ENCODE peak calls at places on chromosomes 16 and 17, in five cellular contexts. O, K, Q, Z and D are unnamed samples.

GRCh38 chr17:57569860-57570259 is 175.2 kb downstream of the CCDC182 start:
- DNase-seq in K (no peak), Z (no peak), Q (no peak), O (no peak), D (no peak)

GRCh38 chr16:20844054-20844453 is 37.7 kb downstream of the REXO5 start:
- DNase-seq in Z (no peak), K (no peak), O (no peak), Q (no peak), D (no peak)

GRCh38 chr16:4375717-4376116 is 4.1 kb downstream of the VASN start:
- DNase-seq in Q (no peak), K (no peak), Z (no peak), O (no peak), D (no peak)

GRCh38 chr16:85028638-85029412 is 1.2 kb downstream of the KIAA0513 start:
- DNase-seq in K (peak; percentile 38), O (no peak), Z (peak; percentile 90), Q (peak; percentile 23), D (peak; percentile 76)

GRCh38 chr17:5711344-5711743 is 127.0 kb upstream of the NLRP1 start:
- DNase-seq in K (no peak), Z (no peak), O (no peak), Q (no peak), D (no peak)

GRCh38 chr16:11624645-11625607 is 38.2 kb upstream of the LITAF start:
- DNase-seq in K (no peak), Q (no peak), Z (no peak), O (no peak), D (no peak)

GRCh38 chr17:68909066-68909465 is 46.1 kb downstream of the ABCA8 start:
- DNase-seq in K (peak; percentile 92), Z (peak; percentile 89), Q (no peak), O (peak; percentile 80), D (no peak)

GRCh38 chr16:79723583-79724168 is 123.1 kb upstream of the MAF start:
- DNase-seq in Q (no peak), Z (no peak), O (no peak), K (no peak), D (peak; percentile 31)

GRCh38 chr16:30066882-30067583 is 1.5 kb downstream of the ALDOA start:
- DNase-seq in Z (peak; percentile 22), Q (no peak), K (no peak), O (no peak), D (peak; percentile 62)

GRCh38 chr16:63925221-63925620 is 1196.6 kb downstream of the CDH11 start:
- DNase-seq in O (no peak), Q (no peak), K (no peak), Z (no peak), D (no peak)

GRCh38 chr17:7459961-7460545 is 15.2 kb downstream of the CHRNB1 start:
- DNase-seq in Z (no peak), O (no peak), K (no peak), Q (no peak), D (no peak)

GRCh38 chr17:19237389-19238166 is 412 bp downstream of the EPN2 start:
- DNase-seq in Z (peak; percentile 26), O (no peak), Q (no peak), K (no peak), D (peak; percentile 47)

GRCh38 chr17:47335101-47335936 is 11.6 kb downstream of the EFCAB13 start:
- DNase-seq in Z (no peak), K (no peak), Q (no peak), O (no peak), D (no peak)

GRCh38 chr16:53258809-53259208 is 175.5 kb upstream of the RBL2 start:
- DNase-seq in O (no peak), Q (no peak), Z (no peak), K (no peak), D (no peak)

GRCh38 chr17:39719966-39720365 is 10.4 kb downstream of the MIEN1 start:
- DNase-seq in Q (no peak), Z (no peak), K (no peak), O (no peak), D (no peak)

GRCh38 chr16:12652924-12653323 is 150.8 kb downstream of the CPPED1 start:
- DNase-seq in K (no peak), Z (no peak), Q (no peak), O (no peak), D (no peak)

GRCh38 chr16:85492617-85492957 is 120.5 kb upstream of the GSE1 start:
- DNase-seq in O (no peak), Q (no peak), K (no peak), Z (no peak), D (no peak)

GRCh38 chr17:39863918-39864746 is at the start of gene IKZF3:
- DNase-seq in Z (peak; percentile 68), Q (peak; percentile 54), O (no peak), K (peak; percentile 5), D (peak; percentile 70)

GRCh38 chr16:53511403-53512280 is 8.6 kb upstream of the AKTIP start:
- DNase-seq in Z (no peak), O (no peak), Q (peak; percentile 7), K (no peak), D (no peak)

GRCh38 chr17:78342438-78343098 is 17.3 kb downstream of the SOCS3 start:
- DNase-seq in K (peak; percentile 91), Q (no peak), O (peak; percentile 65), Z (peak; percentile 88), D (peak; percentile 62)

GRCh38 chr17:8496081-8496480 is 60.4 kb downstream of the NDEL1 start:
- DNase-seq in K (no peak), Q (no peak), O (no peak), Z (no peak), D (no peak)

GRCh38 chr17:50565559-50566350 is 5.2 kb downstream of the CACNA1G start:
- DNase-seq in Z (no peak), O (no peak), K (no peak), Q (no peak), D (no peak)

GRCh38 chr16:70759666-70760065 is 41.3 kb downstream of the VAC14 start:
- DNase-seq in Q (no peak), Z (no peak), O (no peak), K (no peak), D (no peak)

GRCh38 chr16:57374067-57374534 is 1.8 kb downstream of the CX3CL1 start:
- DNase-seq in Q (no peak), K (no peak), Z (peak; percentile 80), O (no peak), D (no peak)

GRCh38 chr16:3583303-3584038 is 6.3 kb upstream of the NLRC3 start:
- DNase-seq in O (no peak), Z (no peak), Q (no peak), K (no peak), D (no peak)

GRCh38 chr16:24950275-24950674 is 64.9 kb downstream of the ARHGAP17 start:
- DNase-seq in Z (no peak), O (no peak), Q (no peak), K (peak; percentile 70), D (peak; percentile 34)

GRCh38 chr17:69744512-69745098 is 330.1 kb downstream of the MAP2K6 start:
- DNase-seq in Q (no peak), K (no peak), Z (no peak), O (no peak), D (no peak)

GRCh38 chr17:70242781-70243437 is 73.6 kb downstream of the KCNJ2 start:
- DNase-seq in Q (no peak), Z (no peak), O (no peak), K (peak; percentile 54), D (no peak)

GRCh38 chr16:56192644-56192960 is 1.3 kb downstream of the GNAO1 start:
- DNase-seq in Q (no peak), K (no peak), Z (no peak), O (no peak), D (no peak)

GRCh38 chr16:73871076-73871475 is 425.5 kb upstream of the PSMD7 start:
- DNase-seq in Q (no peak), K (no peak), O (no peak), Z (no peak), D (no peak)

GRCh38 chr16:64419832-64420231 is 702.0 kb downstream of the CDH11 start:
- DNase-seq in O (no peak), Z (no peak), Q (no peak), K (no peak), D (no peak)

GRCh38 chr17:9905902-9906301 is 831 bp upstream of the RCVRN start:
- DNase-seq in Q (peak; percentile 48), K (no peak), O (peak; percentile 26), Z (no peak), D (no peak)

GRCh38 chr17:18380471-18381157 is 3.0 kb downstream of the EVPLL start:
- DNase-seq in Q (no peak), Z (no peak), K (no peak), O (no peak), D (no peak)

GRCh38 chr17:50550661-50551432 is 3.9 kb downstream of the SPATA20 start:
- DNase-seq in K (peak; percentile 91), Q (no peak), O (peak; percentile 68), Z (no peak), D (peak; percentile 74)

GRCh38 chr16:28910046-28911031 is 14.7 kb downstream of the RABEP2 start:
- DNase-seq in Q (no peak), O (peak; percentile 44), Z (peak; percentile 43), K (no peak), D (peak; percentile 72)

DNA sequence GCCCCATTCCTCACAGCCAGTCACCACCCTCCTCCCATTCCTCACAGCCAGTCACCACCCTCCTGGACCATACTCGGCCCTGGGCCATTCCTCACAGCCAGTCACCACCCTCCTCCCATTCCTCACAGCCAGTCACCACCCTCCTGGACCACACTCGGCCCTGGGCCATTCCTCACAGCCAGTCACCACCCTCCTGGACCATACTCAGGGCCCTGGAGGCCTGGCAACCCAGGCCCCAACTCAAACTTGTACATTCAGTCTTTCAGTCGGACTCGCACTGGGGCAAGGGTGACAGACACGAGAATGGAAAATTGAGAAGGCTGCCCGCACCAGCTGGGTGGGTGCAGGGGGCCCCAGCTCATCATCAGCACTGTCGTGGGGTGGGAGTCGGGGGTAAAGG is 30.4 kb upstream of the FOXK2 start:
- DNase-seq in K (peak; percentile 65), Z (no peak), O (no peak), Q (no peak), D (no peak)
- H3K36me3 ChIP-seq in K (peaks cover 12% of the 10 kb centered on the region), Z (peaks cover 2% of the 10 kb centered on the region), O (peaks cover 16% of the 10 kb centered on the region), Q (peaks cover 52% of the 10 kb centered on the region), D (peaks cover 12% of the 10 kb centered on the region)

GRCh38 chr16:49632111-49632797 is 223.7 kb downstream of the ZNF423 start:
- DNase-seq in Z (no peak), O (no peak), K (no peak), Q (peak; percentile 60), D (no peak)
- H3K9ac ChIP-seq in Z (no peak overlapping the region), O (no peak overlapping the region), K (no peak overlapping the region), Q (peak overlapping the region; percentile 41), D (no peak overlapping the region)

DNA sequence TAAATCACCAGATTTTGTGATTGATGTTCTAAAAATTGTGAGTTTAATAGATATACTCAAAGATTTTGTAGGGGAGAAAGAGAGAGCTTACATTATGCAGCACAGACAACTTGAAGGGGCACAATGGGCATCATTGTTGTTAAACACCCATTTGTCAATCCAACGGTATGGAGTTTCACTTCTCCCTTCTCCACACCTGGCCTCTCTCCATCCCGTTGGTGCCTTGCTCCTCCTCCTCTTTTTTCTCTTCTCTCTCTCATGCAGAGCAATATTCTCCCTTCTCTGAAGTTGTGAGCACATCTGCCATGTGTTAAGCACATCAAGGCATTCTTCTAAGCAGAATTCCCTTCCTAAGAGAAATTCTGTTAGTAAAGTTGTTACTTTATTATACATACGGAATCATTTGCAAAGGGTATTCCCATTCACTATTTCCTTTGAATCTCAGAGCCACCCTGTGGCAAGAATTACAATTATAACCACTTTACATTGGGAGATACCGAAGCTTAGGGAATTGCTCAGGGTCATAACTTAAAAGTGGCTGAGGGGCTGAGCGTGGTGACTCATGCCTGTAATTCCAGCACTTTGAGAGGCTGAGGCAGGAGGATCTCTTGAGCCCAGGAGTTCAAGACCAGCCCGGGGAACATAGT is 40.5 kb upstream of the SKAP1 start:
- DNase-seq in Q (no peak), Z (peak; percentile 48), O (peak; percentile 64), K (peak; percentile 68), D (no peak)
- TF ChIP-seq CTCF in Q (no peak), Z (no peak), O (peak; percentile 52), K (no peak), D (no peak)

GRCh38 chr17:77203846-77204245 is 63.1 kb downstream of the SEC14L1 start:
- DNase-seq in Z (no peak), K (no peak), O (no peak), Q (no peak), D (no peak)
- H3K36me3 ChIP-seq in Z (peaks cover 50% of the 10 kb centered on the region), K (peaks cover 23% of the 10 kb centered on the region), O (peaks cover 32% of the 10 kb centered on the region), Q (peaks cover 84% of the 10 kb centered on the region), D (peaks cover 15% of the 10 kb centered on the region)